ENCODE peak calls at places on chromosomes 1 and 21, in nine cellular contexts. T, E, J, Q, D, I, G, N and F are unnamed samples.

GRCh38 chr1:183633676-183634343 is 1.8 kb downstream of the ARPC5 start:
- DNase-seq in J (no peak), Q (peak), T (no peak), G (no peak), E (peak), N (no peak), D (no peak), I (peak), F (peak)

GRCh38 chr1:95263400-95263799 is 29.4 kb downstream of the RWDD3 start:
- DNase-seq in E (no peak), I (no peak), N (no peak), G (no peak), J (no peak), T (no peak), D (no peak), Q (no peak), F (no peak)

GRCh38 chr1:19009126-19009881 is 52.8 kb upstream of the IFFO2 start:
- DNase-seq in I (no peak), Q (no peak), E (no peak), G (peak), J (no peak), N (no peak), D (peak), T (no peak), F (no peak)

GRCh38 chr1:192445849-192446489 is 129.2 kb downstream of the RGS21 start:
- DNase-seq in N (no peak), G (peak), I (no peak), E (peak), T (peak), J (no peak), Q (peak), D (no peak), F (peak)

GRCh38 chr1:170721621-170722020 is 57.7 kb downstream of the PRRX1 start:
- DNase-seq in I (no peak), J (no peak), T (no peak), G (no peak), N (no peak), E (no peak), D (no peak), Q (no peak), F (no peak)

GRCh38 chr1:28132110-28132897 is 43.9 kb upstream of the EYA3 start:
- DNase-seq in J (no peak), G (no peak), Q (no peak), T (no peak), I (no peak), E (no peak), D (no peak), N (no peak), F (no peak)

GRCh38 chr1:190373705-190374336 is 103.8 kb downstream of the BRINP3 start:
- DNase-seq in D (no peak), I (peak), T (no peak), Q (no peak), J (no peak), N (no peak), E (no peak), G (no peak), F (no peak)

GRCh38 chr1:212608956-212609700 is 567 bp downstream of the ATF3 start:
- DNase-seq in E (peak), Q (peak), T (no peak), J (peak), G (peak), D (peak), I (no peak), N (peak), F (peak)

GRCh38 chr1:51154776-51155175 is 52.7 kb downstream of the C1orf185 start:
- DNase-seq in G (no peak), D (no peak), I (no peak), J (no peak), N (no peak), E (no peak), T (no peak), Q (no peak), F (no peak)

GRCh38 chr1:64052777-64053176 is 150.6 kb upstream of the UBE2U start:
- DNase-seq in Q (no peak), I (no peak), E (no peak), N (no peak), J (no peak), T (no peak), G (no peak), D (no peak), F (no peak)

GRCh38 chr21:37792046-37792445 is 124.2 kb downstream of the KCNJ6 start:
- DNase-seq in D (no peak), J (no peak), T (no peak), E (no peak), G (no peak), I (no peak), N (no peak), Q (no peak), F (no peak)

GRCh38 chr1:208351838-208352237 is 107.7 kb upstream of the PLXNA2 start:
- DNase-seq in Q (no peak), G (no peak), T (no peak), J (no peak), I (no peak), N (no peak), E (no peak), D (no peak), F (no peak)

GRCh38 chr1:46805755-46806154 is 6.9 kb downstream of the CYP4B1 start:
- DNase-seq in Q (no peak), E (no peak), G (no peak), N (no peak), D (no peak), I (no peak), J (no peak), T (no peak), F (no peak)

GRCh38 chr1:11617314-11617713 is 36.9 kb downstream of the FBXO2 start:
- DNase-seq in D (no peak), J (no peak), E (no peak), G (no peak), N (no peak), T (no peak), I (no peak), Q (peak), F (no peak)

GRCh38 chr1:36380782-36381181 is 4.9 kb downstream of the STK40 start:
- DNase-seq in D (no peak), I (no peak), Q (no peak), E (no peak), N (no peak), G (no peak), J (no peak), T (no peak), F (no peak)

GRCh38 chr1:3051270-3052268 is 17.4 kb upstream of the PRDM16 start:
- DNase-seq in D (no peak), T (no peak), Q (no peak), N (no peak), G (no peak), I (no peak), J (no peak), E (no peak), F (no peak)

GRCh38 chr1:16088351-16088911 is 15.0 kb upstream of the FAM131C start:
- DNase-seq in G (no peak), N (no peak), J (no peak), Q (no peak), I (no peak), T (no peak), E (no peak), D (no peak), F (no peak)